ENCODE peak calls at places on chromosomes 13 and 19, in seven cellular contexts. C, E, W, X, Y, P and Q are unnamed samples.

GRCh38 chr13:45683701-45684100 is 18.4 kb upstream of the CBY2 start:
- DNase-seq in C (no peak), E (no peak), W (peak; percentile 5), X (peak; percentile 41), Y (peak; percentile 28), P (no peak), Q (no peak)

GRCh38 chr19:40358773-40359172 is 10.3 kb downstream of the PLD3 start:
- DNase-seq in C (no peak), E (no peak), W (no peak), X (no peak), Y (no peak), P (peak; percentile 49), Q (no peak)

GRCh38 chr13:111328111-111328802 is 7.8 kb downstream of the TEX29 start:
- DNase-seq in C (no peak), E (no peak), W (no peak), X (no peak), Y (no peak), P (no peak), Q (no peak)

GRCh38 chr13:33180009-33180804 is 105.3 kb downstream of the STARD13 start:
- DNase-seq in C (no peak), E (no peak), W (no peak), X (peak; percentile 23), Y (no peak), P (no peak), Q (no peak)

GRCh38 chr13:35283856-35284255 is 192.6 kb downstream of the MAB21L1 start:
- DNase-seq in C (peak; percentile 8), E (no peak), W (no peak), X (no peak), Y (no peak), P (no peak), Q (no peak)

GRCh38 chr13:57627663-57628062 is 3.9 kb upstream of the PCDH17 start:
- DNase-seq in C (peak; percentile 12), E (no peak), W (no peak), X (peak; percentile 51), Y (peak; percentile 26), P (no peak), Q (no peak)

GRCh38 chr19:16078311-16078758 is 2.0 kb downstream of the TPM4 start:
- DNase-seq in C (peak; percentile 59), E (no peak), W (no peak), X (no peak), Y (peak; percentile 61), P (peak; percentile 31), Q (no peak)

GRCh38 chr19:28887920-28888618 is 324.9 kb downstream of the UQCRFS1 start:
- DNase-seq in C (no peak), E (no peak), W (no peak), X (no peak), Y (peak; percentile 69), P (no peak), Q (no peak)

GRCh38 chr13:112674412-112675383 is 15.1 kb upstream of the ATP11A start:
- DNase-seq in C (no peak), E (no peak), W (no peak), X (no peak), Y (no peak), P (no peak), Q (no peak)

GRCh38 chr19:29753190-29753933 is 38.3 kb upstream of the C19orf12 start:
- DNase-seq in C (no peak), E (no peak), W (no peak), X (no peak), Y (no peak), P (no peak), Q (no peak)

GRCh38 chr13:106633321-106633720 is 65.4 kb upstream of the ARGLU1 start:
- DNase-seq in C (no peak), E (no peak), W (no peak), X (no peak), Y (no peak), P (no peak), Q (no peak)

GRCh38 chr13:45119469-45119989 is 781 bp upstream of the GTF2F2 start:
- DNase-seq in C (peak; percentile 80), E (peak; percentile 55), W (peak; percentile 79), X (no peak), Y (peak; percentile 18), P (no peak), Q (no peak)

GRCh38 chr19:56119585-56119978 is 1.5 kb downstream of the ZNF787 start:
- DNase-seq in C (no peak), E (no peak), W (no peak), X (no peak), Y (no peak), P (no peak), Q (no peak)

GRCh38 chr19:409515-410242 is 732 bp upstream of the C2CD4C start:
- DNase-seq in C (no peak), E (no peak), W (peak; percentile 6), X (peak; percentile 57), Y (no peak), P (no peak), Q (no peak)

GRCh38 chr13:75760182-75760981 is 124.3 kb downstream of the LMO7 start:
- DNase-seq in C (peak; percentile 26), E (no peak), W (peak; percentile 38), X (no peak), Y (no peak), P (peak; percentile 70), Q (peak; percentile 57)

GRCh38 chr13:71213252-71213821 is 653.7 kb downstream of the DACH1 start:
- DNase-seq in C (no peak), E (no peak), W (no peak), X (no peak), Y (no peak), P (no peak), Q (no peak)

GRCh38 chr13:48542581-48543341 is 9.9 kb upstream of the RCBTB2 start:
- DNase-seq in C (peak; percentile 7), E (no peak), W (no peak), X (peak; percentile 64), Y (peak; percentile 59), P (peak; percentile 57), Q (peak; percentile 18)

GRCh38 chr13:80105350-80105749 is 235.6 kb downstream of the SPRY2 start:
- DNase-seq in C (no peak), E (no peak), W (no peak), X (no peak), Y (no peak), P (no peak), Q (no peak)

GRCh38 chr13:76438050-76438449 is 448.2 kb downstream of the KCTD12 start:
- DNase-seq in C (no peak), E (no peak), W (no peak), X (no peak), Y (no peak), P (no peak), Q (no peak)

GRCh38 chr19:18029617-18030338 is 21.8 kb downstream of the ARRDC2 start:
- DNase-seq in C (no peak), E (no peak), W (no peak), X (no peak), Y (no peak), P (no peak), Q (peak; percentile 50)

GRCh38 chr19:19599190-19599535 is 19.3 kb downstream of the PBX4 start:
- DNase-seq in C (no peak), E (no peak), W (no peak), X (no peak), Y (no peak), P (no peak), Q (no peak)
- H3K27ac ChIP-seq in C (no peak overlapping the region), E (peak overlapping the region; percentile 97), W (peak overlapping the region; percentile 96), X (no peak overlapping the region), Y (no peak overlapping the region), P (no peak overlapping the region), Q (no peak overlapping the region)

DNA sequence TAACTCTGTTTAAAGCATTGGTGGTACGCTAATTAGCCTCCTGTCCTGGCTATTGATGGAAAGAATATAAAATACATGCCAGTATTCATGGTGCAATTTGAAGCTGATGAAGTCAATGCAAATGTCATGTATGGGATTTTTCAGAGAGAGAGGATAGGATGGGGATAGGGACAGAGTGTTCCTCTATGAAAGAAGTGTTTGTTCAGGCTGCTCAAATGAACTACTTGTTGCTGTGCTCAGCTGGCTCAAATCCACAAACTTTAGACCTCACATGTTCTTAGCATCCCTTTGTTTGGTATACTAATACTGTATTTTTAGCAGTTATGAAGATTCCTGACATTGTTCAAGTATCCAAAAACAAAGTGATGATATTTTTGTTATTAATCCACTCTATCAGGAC is 116.5 kb downstream of the SLITRK1 start:
- DNase-seq in C (no peak), E (no peak), W (no peak), X (no peak), Y (no peak), P (no peak), Q (peak; percentile 12)
- H3K27ac ChIP-seq in C (no peak overlapping the region), E (no peak overlapping the region), W (no peak overlapping the region), X (no peak overlapping the region), Y (no peak overlapping the region), P (no peak overlapping the region), Q (peak overlapping the region; percentile 94)

DNA sequence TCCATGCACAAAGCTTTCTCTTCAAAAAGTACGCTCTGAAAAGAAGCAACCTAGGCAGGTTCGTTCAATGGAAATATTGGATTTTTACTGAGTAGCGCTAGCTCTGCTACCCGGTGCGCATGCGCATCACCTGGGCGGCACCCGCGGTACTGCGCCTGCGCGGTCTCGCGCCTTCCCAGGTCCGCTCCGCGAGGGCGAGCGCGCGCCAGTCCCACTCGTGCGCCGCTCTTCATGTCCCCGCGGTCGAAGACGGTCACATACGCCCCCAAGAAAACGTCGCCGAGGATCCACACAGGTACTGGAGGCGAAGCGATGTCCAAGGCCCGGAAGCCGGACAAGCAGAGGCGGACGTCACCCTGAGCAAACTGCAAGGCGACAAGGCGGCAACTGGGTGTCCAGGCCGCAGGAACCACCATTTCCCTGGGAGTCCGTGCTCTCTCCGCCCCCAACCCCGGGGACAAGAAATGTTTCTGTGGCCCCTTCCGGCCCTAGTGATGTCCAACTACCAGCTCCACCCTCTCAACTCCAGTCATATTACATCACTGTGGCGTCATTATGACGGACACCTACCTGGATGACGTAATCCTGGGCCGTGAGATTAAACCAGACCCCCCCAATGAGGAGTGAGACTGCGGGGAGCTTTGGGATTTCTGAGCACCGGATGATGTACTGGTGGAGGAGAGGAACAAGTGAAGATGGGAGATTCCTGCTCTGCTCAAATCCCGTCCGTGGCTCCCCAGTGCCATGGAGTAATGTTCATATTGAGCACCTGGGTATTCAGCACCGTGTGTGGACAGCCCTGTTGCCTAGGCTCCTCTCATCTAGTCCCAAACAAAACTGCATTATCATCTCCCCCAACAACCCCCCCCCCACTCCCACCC is 4.8 kb upstream of the KCNC3 start:
- DNase-seq in C (peak; percentile 6), E (peak; percentile 87), W (peak; percentile 91), X (peak; percentile 50), Y (peak; percentile 86), P (peak; percentile 77), Q (peak; percentile 98)
- H3K27ac ChIP-seq in C (no peak overlapping the region), E (peak overlapping the region; percentile 6), W (peak overlapping the region; percentile 59), X (peak overlapping the region; percentile 100), Y (peak overlapping the region; percentile 10), P (peak overlapping the region; percentile 72), Q (peak overlapping the region; percentile 96)

GRCh38 chr13:30400376-30400775 is 21.9 kb upstream of the UBE2L5 start:
- DNase-seq in C (no peak), E (no peak), W (no peak), X (no peak), Y (no peak), P (no peak), Q (no peak)

GRCh38 chr13:30396434-30397075 is 25.7 kb upstream of the UBE2L5 start:
- DNase-seq in C (peak; percentile 30), E (no peak), W (no peak), X (peak; percentile 12), Y (no peak), P (no peak), Q (no peak)

GRCh38 chr13:30398601-30399072 is 23.7 kb upstream of the UBE2L5 start:
- DNase-seq in C (peak; percentile 16), E (no peak), W (no peak), X (no peak), Y (no peak), P (no peak), Q (no peak)

GRCh38 chr13:30394798-30395191 is 27.5 kb upstream of the UBE2L5 start:
- DNase-seq in C (no peak), E (no peak), W (peak; percentile 53), X (no peak), Y (no peak), P (no peak), Q (no peak)

GRCh38 chr13:30395192-30396158 is 26.8 kb upstream of the UBE2L5 start:
- DNase-seq in C (peak; percentile 87), E (peak; percentile 73), W (peak; percentile 64), X (peak; percentile 78), Y (peak; percentile 40), P (peak; percentile 94), Q (peak; percentile 74)
- H3K27ac ChIP-seq in C (peak overlapping the region; percentile 56), E (peak overlapping the region; percentile 94), W (peak overlapping the region; percentile 78), X (peak overlapping the region; percentile 64), Y (no peak overlapping the region), P (peak overlapping the region; percentile 90), Q (peak overlapping the region; percentile 92)